ENCODE peak calls at places on chromosomes 11 and 22, in four cellular contexts. One of them, this sample, is unnamed.
A peak's percentile ranks its signal among the peaks of the same experiment; 100 is the strongest.

GRCh38 chr11:108392364-108392763 is 75.0 kb downstream of the C11orf65 start:
- DNase-seq in stomach: no peak
- DNase-seq in A549: no peak
- DNase-seq in lower leg skin: no peak
- DNase-seq in this sample: no peak

GRCh38 chr11:8090756-8091155 is 9.7 kb downstream of the TUB start:
- DNase-seq in stomach: no peak
- DNase-seq in A549: peak; percentile 35
- DNase-seq in lower leg skin: no peak
- DNase-seq in this sample: peak; percentile 49

GRCh38 chr11:19646921-19647320 is 65.7 kb upstream of the NAV2 start:
- DNase-seq in stomach: no peak
- DNase-seq in A549: no peak
- DNase-seq in lower leg skin: no peak
- DNase-seq in this sample: no peak

GRCh38 chr11:110812334-110812733 is 100.1 kb upstream of the ARHGAP20 start:
- DNase-seq in stomach: no peak
- DNase-seq in A549: no peak
- DNase-seq in lower leg skin: no peak
- DNase-seq in this sample: no peak

GRCh38 chr11:11075515-11076171 is 217.8 kb upstream of the ZBED5 start:
- DNase-seq in stomach: no peak
- DNase-seq in A549: no peak
- DNase-seq in lower leg skin: no peak
- DNase-seq in this sample: no peak

GRCh38 chr11:91763331-91763730 is 461.3 kb upstream of the FAT3 start:
- DNase-seq in stomach: no peak
- DNase-seq in A549: no peak
- DNase-seq in lower leg skin: no peak
- DNase-seq in this sample: no peak

GRCh38 chr11:22460181-22460580 is 122.0 kb downstream of the SLC17A6 start:
- DNase-seq in stomach: no peak
- DNase-seq in A549: no peak
- DNase-seq in lower leg skin: no peak
- DNase-seq in this sample: no peak

GRCh38 chr22:42939941-42940653 is 74.9 kb downstream of the PACSIN2 start:
- DNase-seq in stomach: peak; percentile 69
- DNase-seq in A549: peak; percentile 92
- DNase-seq in lower leg skin: no peak
- DNase-seq in this sample: no peak

GRCh38 chr22:43811777-43812148 is 342 bp downstream of the EFCAB6 start:
- DNase-seq in stomach: no peak
- DNase-seq in A549: no peak
- DNase-seq in lower leg skin: no peak
- DNase-seq in this sample: no peak

GRCh38 chr22:17570851-17571631 is 7.7 kb downstream of the SLC25A18 start:
- DNase-seq in stomach: peak; percentile 67
- DNase-seq in A549: no peak
- DNase-seq in lower leg skin: peak; percentile 93
- DNase-seq in this sample: no peak

GRCh38 chr11:45170484-45170883 is 24.0 kb downstream of the PRDM11 start:
- DNase-seq in stomach: no peak
- DNase-seq in A549: no peak
- DNase-seq in lower leg skin: peak; percentile 54
- DNase-seq in this sample: no peak

GRCh38 chr11:126736682-126737404 is 263.7 kb downstream of the KIRREL3 start:
- DNase-seq in stomach: no peak
- DNase-seq in A549: no peak
- DNase-seq in lower leg skin: no peak
- DNase-seq in this sample: no peak

DNA sequence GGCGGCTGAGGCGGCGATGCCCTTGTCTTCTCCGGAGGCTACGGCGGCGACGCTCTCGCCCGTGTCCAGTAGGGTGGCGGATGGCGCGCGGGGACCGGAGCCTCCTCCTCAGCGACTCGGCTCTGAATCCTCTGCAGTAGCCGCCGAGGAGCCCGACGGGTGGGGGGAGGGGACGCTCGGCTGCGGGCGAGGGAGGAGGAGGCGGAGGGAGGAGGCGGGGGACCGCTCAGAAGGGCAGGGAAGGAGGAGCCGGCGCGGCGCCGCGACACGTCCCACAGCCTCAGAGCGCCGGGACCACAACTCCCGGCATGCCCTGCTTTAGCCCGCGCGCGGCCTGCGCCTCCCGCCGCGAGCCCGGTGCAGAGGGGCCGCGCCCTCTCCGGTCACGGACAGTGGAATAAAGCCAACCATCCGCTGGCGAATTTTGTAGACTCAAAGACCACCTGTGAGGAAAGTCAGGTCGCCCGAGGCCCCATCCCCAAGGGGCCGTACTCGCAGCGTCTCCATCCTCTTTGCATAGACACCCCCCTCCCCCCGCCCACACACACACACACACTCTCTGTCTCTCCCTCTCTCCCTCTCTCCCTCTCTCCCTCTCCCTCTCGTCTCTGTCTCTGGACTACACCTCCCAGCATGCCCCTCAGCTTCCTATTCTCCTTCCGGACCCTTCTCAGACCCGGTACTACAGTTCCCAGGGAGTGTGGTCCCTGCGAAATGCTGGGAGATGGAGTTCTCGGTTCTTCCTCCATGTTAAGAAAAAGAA is at the start of gene FAM168A:
- DNase-seq in stomach: peak; percentile 96
- DNase-seq in A549: peak; percentile 98
- DNase-seq in lower leg skin: peak; percentile 99
- DNase-seq in this sample: peak; percentile 87
- TF ChIP-seq CTCF in stomach: peak; percentile 24
- TF ChIP-seq CTCF in A549: no peak
- TF ChIP-seq CTCF in lower leg skin: no peak
- TF ChIP-seq CTCF in this sample: peak; percentile 28

GRCh38 chr11:64268028-64268686 is 16.3 kb downstream of the BAD start:
- DNase-seq in stomach: no peak
- DNase-seq in A549: no peak
- DNase-seq in lower leg skin: no peak
- DNase-seq in this sample: no peak

GRCh38 chr11:64271339-64272132 is 12.9 kb downstream of the BAD start:
- DNase-seq in stomach: peak; percentile 92
- DNase-seq in A549: peak; percentile 96
- DNase-seq in lower leg skin: peak; percentile 98
- DNase-seq in this sample: peak; percentile 83

GRCh38 chr11:64267207-64267945 is 16.0 kb downstream of the PLCB3 start:
- DNase-seq in stomach: no peak
- DNase-seq in A549: no peak
- DNase-seq in lower leg skin: no peak
- DNase-seq in this sample: no peak

GRCh38 chr11:64268687-64269379 is 15.6 kb downstream of the BAD start:
- DNase-seq in stomach: peak; percentile 69
- DNase-seq in A549: peak; percentile 76
- DNase-seq in lower leg skin: peak; percentile 94
- DNase-seq in this sample: no peak

GRCh38 chr11:64269380-64270234 is 14.9 kb downstream of the BAD start:
- DNase-seq in stomach: peak; percentile 98
- DNase-seq in A549: peak; percentile 100
- DNase-seq in lower leg skin: peak; percentile 99
- DNase-seq in this sample: peak; percentile 91
- TF ChIP-seq CTCF in stomach: no peak
- TF ChIP-seq CTCF in A549: peak; percentile 12
- TF ChIP-seq CTCF in lower leg skin: no peak
- TF ChIP-seq CTCF in this sample: no peak

GRCh38 chr22:29723766-29724165 is 4.0 kb downstream of the CABP7 start:
- DNase-seq in stomach: no peak
- DNase-seq in A549: no peak
- DNase-seq in lower leg skin: no peak
- DNase-seq in this sample: no peak
- TF ChIP-seq CTCF in stomach: no peak
- TF ChIP-seq CTCF in A549: no peak
- TF ChIP-seq CTCF in lower leg skin: no peak
- TF ChIP-seq CTCF in this sample: no peak

GRCh38 chr22:48943567-48944432 is 883.9 kb downstream of the BRD1 start:
- DNase-seq in stomach: peak; percentile 24
- DNase-seq in A549: peak; percentile 20
- DNase-seq in lower leg skin: peak; percentile 74
- DNase-seq in this sample: no peak
- TF ChIP-seq CTCF in stomach: no peak
- TF ChIP-seq CTCF in A549: peak; percentile 34
- TF ChIP-seq CTCF in lower leg skin: no peak
- TF ChIP-seq CTCF in this sample: no peak

GRCh38 chr22:46417769-46418168 is 82.3 kb downstream of the TRMU start:
- DNase-seq in stomach: no peak
- DNase-seq in A549: no peak
- DNase-seq in lower leg skin: no peak
- DNase-seq in this sample: no peak
- TF ChIP-seq CTCF in stomach: no peak
- TF ChIP-seq CTCF in A549: no peak
- TF ChIP-seq CTCF in lower leg skin: no peak
- TF ChIP-seq CTCF in this sample: no peak

DNA sequence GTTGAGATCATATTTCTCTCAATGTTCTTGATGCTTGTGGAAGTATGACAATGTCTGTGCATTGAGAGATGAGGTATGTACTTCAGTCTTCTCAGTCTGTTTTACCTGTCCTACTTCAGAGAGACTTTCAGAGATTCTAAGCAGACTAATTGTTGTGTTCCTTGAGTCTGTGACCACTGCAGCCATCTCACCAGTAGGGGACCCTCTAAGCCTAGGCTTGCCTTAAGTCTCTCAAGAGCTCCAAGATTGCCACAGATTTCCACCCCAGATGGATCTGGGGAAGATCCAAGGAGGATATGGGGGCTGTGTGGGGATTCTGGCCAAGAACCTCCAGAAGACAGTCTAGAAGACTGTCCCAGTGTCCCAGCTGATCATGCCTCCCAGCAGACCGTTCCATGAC is 179.9 kb upstream of the PLET1 start:
- DNase-seq in stomach: no peak
- DNase-seq in A549: peak; percentile 8
- DNase-seq in lower leg skin: no peak
- DNase-seq in this sample: no peak
- TF ChIP-seq CTCF in stomach: no peak
- TF ChIP-seq CTCF in A549: no peak
- TF ChIP-seq CTCF in lower leg skin: no peak
- TF ChIP-seq CTCF in this sample: no peak

DNA sequence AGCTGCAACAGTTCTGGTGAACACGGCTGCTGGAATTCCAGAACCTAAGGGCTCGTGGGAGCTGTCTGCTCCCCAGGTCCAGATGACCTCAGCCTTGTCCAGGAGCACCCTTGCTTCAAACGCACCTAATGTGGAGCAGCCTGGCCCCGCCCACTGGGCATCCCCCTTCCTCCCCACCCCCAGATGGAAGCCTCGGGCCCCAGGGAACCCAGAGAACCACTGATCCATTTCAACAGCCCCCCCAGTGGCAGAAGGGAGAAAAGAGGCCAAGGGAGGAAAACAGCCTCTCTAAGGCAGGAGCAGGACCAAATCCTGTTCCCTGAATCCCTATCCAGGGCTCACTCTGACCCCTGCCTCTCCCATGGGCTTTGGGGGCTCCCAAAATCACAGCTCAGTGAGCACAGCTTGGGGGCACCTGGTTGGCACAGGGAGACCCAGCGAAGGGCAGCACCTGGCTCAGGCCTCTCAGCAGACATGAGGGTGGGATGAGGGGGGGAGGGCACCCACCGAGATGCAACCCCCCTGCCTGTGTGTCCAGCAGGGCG is 1.2 kb downstream of the CYTH4 start:
- DNase-seq in stomach: no peak
- DNase-seq in A549: no peak
- DNase-seq in lower leg skin: no peak
- DNase-seq in this sample: no peak
- TF ChIP-seq CTCF in stomach: no peak
- TF ChIP-seq CTCF in A549: no peak
- TF ChIP-seq CTCF in lower leg skin: no peak
- TF ChIP-seq CTCF in this sample: no peak

This sample was measured in mesothelial cell of epicardium.